ENCODE peak calls at places on chromosomes 7 and 10, in eight cellular contexts. One of them, this sample, is unnamed.

GRCh38 chr10:125084191-125085186 is 75.9 kb downstream of the CTBP2 start:
- DNase-seq in stimulated activated naive B cell treated with anti-CD40 and anti-IgM and Interleukin-4, amounts not matched to agents 10 μg/mL and 1 μg/mL and 100 μg/mL, for 72 hours: no peak
- DNase-seq in prostate gland: no peak
- DNase-seq in CD4-positive, alpha-beta memory T cell: no peak
- DNase-seq in psoas muscle: peak; percentile 84
- DNase-seq in HTR-8/SVneo: peak; percentile 78
- DNase-seq in T-helper 9 cell: no peak
- DNase-seq in NCI-H1092 treated with DMSO at 0.1 percent for 48 hours: peak; percentile 79
- DNase-seq in this sample: peak; percentile 88

GRCh38 chr7:12596225-12596790 is 25.8 kb downstream of the SCIN start:
- DNase-seq in stimulated activated naive B cell treated with anti-CD40 and anti-IgM and Interleukin-4, amounts not matched to agents 10 μg/mL and 1 μg/mL and 100 μg/mL, for 72 hours: no peak
- DNase-seq in prostate gland: no peak
- DNase-seq in CD4-positive, alpha-beta memory T cell: no peak
- DNase-seq in psoas muscle: no peak
- DNase-seq in HTR-8/SVneo: no peak
- DNase-seq in T-helper 9 cell: no peak
- DNase-seq in NCI-H1092 treated with DMSO at 0.1 percent for 48 hours: no peak
- DNase-seq in this sample: no peak

GRCh38 chr10:105269011-105269410 is 627.9 kb downstream of the SORCS3 start:
- DNase-seq in stimulated activated naive B cell treated with anti-CD40 and anti-IgM and Interleukin-4, amounts not matched to agents 10 μg/mL and 1 μg/mL and 100 μg/mL, for 72 hours: no peak
- DNase-seq in prostate gland: no peak
- DNase-seq in CD4-positive, alpha-beta memory T cell: no peak
- DNase-seq in psoas muscle: no peak
- DNase-seq in HTR-8/SVneo: no peak
- DNase-seq in T-helper 9 cell: no peak
- DNase-seq in NCI-H1092 treated with DMSO at 0.1 percent for 48 hours: no peak
- DNase-seq in this sample: no peak

GRCh38 chr10:92787557-92788152 is 60.7 kb upstream of the EXOC6 start:
- DNase-seq in stimulated activated naive B cell treated with anti-CD40 and anti-IgM and Interleukin-4, amounts not matched to agents 10 μg/mL and 1 μg/mL and 100 μg/mL, for 72 hours: no peak
- DNase-seq in prostate gland: no peak
- DNase-seq in CD4-positive, alpha-beta memory T cell: no peak
- DNase-seq in psoas muscle: no peak
- DNase-seq in HTR-8/SVneo: no peak
- DNase-seq in T-helper 9 cell: no peak
- DNase-seq in NCI-H1092 treated with DMSO at 0.1 percent for 48 hours: no peak
- DNase-seq in this sample: no peak

GRCh38 chr7:149734514-149735075 is 38.8 kb downstream of the ZNF467 start:
- DNase-seq in stimulated activated naive B cell treated with anti-CD40 and anti-IgM and Interleukin-4, amounts not matched to agents 10 μg/mL and 1 μg/mL and 100 μg/mL, for 72 hours: no peak
- DNase-seq in prostate gland: no peak
- DNase-seq in CD4-positive, alpha-beta memory T cell: no peak
- DNase-seq in psoas muscle: no peak
- DNase-seq in HTR-8/SVneo: no peak
- DNase-seq in T-helper 9 cell: no peak
- DNase-seq in NCI-H1092 treated with DMSO at 0.1 percent for 48 hours: no peak
- DNase-seq in this sample: no peak

GRCh38 chr7:142463401-142463850 is 205.6 kb upstream of the PRSS58 start:
- DNase-seq in stimulated activated naive B cell treated with anti-CD40 and anti-IgM and Interleukin-4, amounts not matched to agents 10 μg/mL and 1 μg/mL and 100 μg/mL, for 72 hours: no peak
- DNase-seq in prostate gland: no peak
- DNase-seq in CD4-positive, alpha-beta memory T cell: peak; percentile 21
- DNase-seq in psoas muscle: no peak
- DNase-seq in HTR-8/SVneo: no peak
- DNase-seq in T-helper 9 cell: no peak
- DNase-seq in NCI-H1092 treated with DMSO at 0.1 percent for 48 hours: no peak
- DNase-seq in this sample: no peak

GRCh38 chr10:71663311-71663710 is 56.3 kb downstream of the C10orf105 start:
- DNase-seq in stimulated activated naive B cell treated with anti-CD40 and anti-IgM and Interleukin-4, amounts not matched to agents 10 μg/mL and 1 μg/mL and 100 μg/mL, for 72 hours: no peak
- DNase-seq in prostate gland: no peak
- DNase-seq in CD4-positive, alpha-beta memory T cell: no peak
- DNase-seq in psoas muscle: no peak
- DNase-seq in HTR-8/SVneo: no peak
- DNase-seq in T-helper 9 cell: no peak
- DNase-seq in NCI-H1092 treated with DMSO at 0.1 percent for 48 hours: no peak
- DNase-seq in this sample: no peak

GRCh38 chr7:66301249-66301648 is 96.1 kb downstream of the TPST1 start:
- DNase-seq in stimulated activated naive B cell treated with anti-CD40 and anti-IgM and Interleukin-4, amounts not matched to agents 10 μg/mL and 1 μg/mL and 100 μg/mL, for 72 hours: no peak
- DNase-seq in prostate gland: no peak
- DNase-seq in CD4-positive, alpha-beta memory T cell: no peak
- DNase-seq in psoas muscle: no peak
- DNase-seq in HTR-8/SVneo: no peak
- DNase-seq in T-helper 9 cell: no peak
- DNase-seq in NCI-H1092 treated with DMSO at 0.1 percent for 48 hours: no peak
- DNase-seq in this sample: no peak

GRCh38 chr7:2594599-2594998 is 35.8 kb downstream of the IQCE start:
- DNase-seq in stimulated activated naive B cell treated with anti-CD40 and anti-IgM and Interleukin-4, amounts not matched to agents 10 μg/mL and 1 μg/mL and 100 μg/mL, for 72 hours: no peak
- DNase-seq in prostate gland: no peak
- DNase-seq in CD4-positive, alpha-beta memory T cell: no peak
- DNase-seq in psoas muscle: no peak
- DNase-seq in HTR-8/SVneo: no peak
- DNase-seq in T-helper 9 cell: no peak
- DNase-seq in NCI-H1092 treated with DMSO at 0.1 percent for 48 hours: no peak
- DNase-seq in this sample: no peak

GRCh38 chr10:123606006-123606405 is 60.1 kb upstream of the GPR26 start:
- DNase-seq in stimulated activated naive B cell treated with anti-CD40 and anti-IgM and Interleukin-4, amounts not matched to agents 10 μg/mL and 1 μg/mL and 100 μg/mL, for 72 hours: no peak
- DNase-seq in prostate gland: no peak
- DNase-seq in CD4-positive, alpha-beta memory T cell: no peak
- DNase-seq in psoas muscle: no peak
- DNase-seq in HTR-8/SVneo: no peak
- DNase-seq in T-helper 9 cell: no peak
- DNase-seq in NCI-H1092 treated with DMSO at 0.1 percent for 48 hours: no peak
- DNase-seq in this sample: no peak

GRCh38 chr7:20323587-20323986 is 7.1 kb upstream of the ITGB8 start:
- DNase-seq in stimulated activated naive B cell treated with anti-CD40 and anti-IgM and Interleukin-4, amounts not matched to agents 10 μg/mL and 1 μg/mL and 100 μg/mL, for 72 hours: no peak
- DNase-seq in prostate gland: no peak
- DNase-seq in CD4-positive, alpha-beta memory T cell: no peak
- DNase-seq in psoas muscle: no peak
- DNase-seq in HTR-8/SVneo: no peak
- DNase-seq in T-helper 9 cell: no peak
- DNase-seq in NCI-H1092 treated with DMSO at 0.1 percent for 48 hours: no peak
- DNase-seq in this sample: no peak

GRCh38 chr7:73892003-73892975 is 31.3 kb downstream of the TMEM270 start:
- DNase-seq in stimulated activated naive B cell treated with anti-CD40 and anti-IgM and Interleukin-4, amounts not matched to agents 10 μg/mL and 1 μg/mL and 100 μg/mL, for 72 hours: no peak
- DNase-seq in prostate gland: peak; percentile 33
- DNase-seq in CD4-positive, alpha-beta memory T cell: no peak
- DNase-seq in psoas muscle: peak; percentile 78
- DNase-seq in HTR-8/SVneo: no peak
- DNase-seq in T-helper 9 cell: no peak
- DNase-seq in NCI-H1092 treated with DMSO at 0.1 percent for 48 hours: peak; percentile 30
- DNase-seq in this sample: no peak

GRCh38 chr7:90717286-90718060 is 121.4 kb downstream of the CDK14 start:
- DNase-seq in stimulated activated naive B cell treated with anti-CD40 and anti-IgM and Interleukin-4, amounts not matched to agents 10 μg/mL and 1 μg/mL and 100 μg/mL, for 72 hours: no peak
- DNase-seq in prostate gland: peak; percentile 50
- DNase-seq in CD4-positive, alpha-beta memory T cell: no peak
- DNase-seq in psoas muscle: no peak
- DNase-seq in HTR-8/SVneo: no peak
- DNase-seq in T-helper 9 cell: no peak
- DNase-seq in NCI-H1092 treated with DMSO at 0.1 percent for 48 hours: no peak
- DNase-seq in this sample: no peak

GRCh38 chr7:47291461-47292051 is 290.4 kb downstream of the TNS3 start:
- DNase-seq in stimulated activated naive B cell treated with anti-CD40 and anti-IgM and Interleukin-4, amounts not matched to agents 10 μg/mL and 1 μg/mL and 100 μg/mL, for 72 hours: peak; percentile 8
- DNase-seq in prostate gland: no peak
- DNase-seq in CD4-positive, alpha-beta memory T cell: no peak
- DNase-seq in psoas muscle: no peak
- DNase-seq in HTR-8/SVneo: peak; percentile 76
- DNase-seq in T-helper 9 cell: no peak
- DNase-seq in NCI-H1092 treated with DMSO at 0.1 percent for 48 hours: no peak
- DNase-seq in this sample: peak; percentile 77

GRCh38 chr7:464712-465461 is 54.8 kb downstream of the PDGFA start:
- DNase-seq in stimulated activated naive B cell treated with anti-CD40 and anti-IgM and Interleukin-4, amounts not matched to agents 10 μg/mL and 1 μg/mL and 100 μg/mL, for 72 hours: no peak
- DNase-seq in prostate gland: no peak
- DNase-seq in CD4-positive, alpha-beta memory T cell: no peak
- DNase-seq in psoas muscle: peak; percentile 58
- DNase-seq in HTR-8/SVneo: no peak
- DNase-seq in T-helper 9 cell: no peak
- DNase-seq in NCI-H1092 treated with DMSO at 0.1 percent for 48 hours: no peak
- DNase-seq in this sample: peak; percentile 9

GRCh38 chr7:8176370-8177081 is 85.4 kb downstream of the ICA1 start:
- DNase-seq in stimulated activated naive B cell treated with anti-CD40 and anti-IgM and Interleukin-4, amounts not matched to agents 10 μg/mL and 1 μg/mL and 100 μg/mL, for 72 hours: peak; percentile 57
- DNase-seq in prostate gland: no peak
- DNase-seq in CD4-positive, alpha-beta memory T cell: peak; percentile 64
- DNase-seq in psoas muscle: no peak
- DNase-seq in HTR-8/SVneo: no peak
- DNase-seq in T-helper 9 cell: peak; percentile 32
- DNase-seq in NCI-H1092 treated with DMSO at 0.1 percent for 48 hours: peak; percentile 59
- DNase-seq in this sample: no peak

GRCh38 chr7:94382155-94382554 is 12.5 kb upstream of the COL1A2 start:
- DNase-seq in stimulated activated naive B cell treated with anti-CD40 and anti-IgM and Interleukin-4, amounts not matched to agents 10 μg/mL and 1 μg/mL and 100 μg/mL, for 72 hours: no peak
- DNase-seq in prostate gland: no peak
- DNase-seq in CD4-positive, alpha-beta memory T cell: no peak
- DNase-seq in psoas muscle: no peak
- DNase-seq in HTR-8/SVneo: no peak
- DNase-seq in T-helper 9 cell: no peak
- DNase-seq in NCI-H1092 treated with DMSO at 0.1 percent for 48 hours: no peak
- DNase-seq in this sample: no peak

GRCh38 chr10:63819753-63820347 is 298.6 kb downstream of the REEP3 start:
- DNase-seq in stimulated activated naive B cell treated with anti-CD40 and anti-IgM and Interleukin-4, amounts not matched to agents 10 μg/mL and 1 μg/mL and 100 μg/mL, for 72 hours: no peak
- DNase-seq in prostate gland: peak; percentile 50
- DNase-seq in CD4-positive, alpha-beta memory T cell: no peak
- DNase-seq in psoas muscle: peak; percentile 75
- DNase-seq in HTR-8/SVneo: peak; percentile 26
- DNase-seq in T-helper 9 cell: no peak
- DNase-seq in NCI-H1092 treated with DMSO at 0.1 percent for 48 hours: peak; percentile 7
- DNase-seq in this sample: peak; percentile 23

GRCh38 chr10:77104459-77104980 is 533.1 kb downstream of the KCNMA1 start:
- DNase-seq in stimulated activated naive B cell treated with anti-CD40 and anti-IgM and Interleukin-4, amounts not matched to agents 10 μg/mL and 1 μg/mL and 100 μg/mL, for 72 hours: no peak
- DNase-seq in prostate gland: no peak
- DNase-seq in CD4-positive, alpha-beta memory T cell: no peak
- DNase-seq in psoas muscle: peak; percentile 89
- DNase-seq in HTR-8/SVneo: peak; percentile 41
- DNase-seq in T-helper 9 cell: no peak
- DNase-seq in NCI-H1092 treated with DMSO at 0.1 percent for 48 hours: no peak
- DNase-seq in this sample: peak; percentile 83

GRCh38 chr7:26958834-26959233 is 94.4 kb upstream of the SKAP2 start:
- DNase-seq in stimulated activated naive B cell treated with anti-CD40 and anti-IgM and Interleukin-4, amounts not matched to agents 10 μg/mL and 1 μg/mL and 100 μg/mL, for 72 hours: no peak
- DNase-seq in prostate gland: no peak
- DNase-seq in CD4-positive, alpha-beta memory T cell: no peak
- DNase-seq in psoas muscle: no peak
- DNase-seq in HTR-8/SVneo: peak; percentile 30
- DNase-seq in T-helper 9 cell: no peak
- DNase-seq in NCI-H1092 treated with DMSO at 0.1 percent for 48 hours: no peak
- DNase-seq in this sample: no peak

GRCh38 chr7:22219739-22220493 is 137.0 kb downstream of the RAPGEF5 start:
- DNase-seq in stimulated activated naive B cell treated with anti-CD40 and anti-IgM and Interleukin-4, amounts not matched to agents 10 μg/mL and 1 μg/mL and 100 μg/mL, for 72 hours: no peak
- DNase-seq in prostate gland: no peak
- DNase-seq in CD4-positive, alpha-beta memory T cell: no peak
- DNase-seq in psoas muscle: no peak
- DNase-seq in HTR-8/SVneo: no peak
- DNase-seq in T-helper 9 cell: no peak
- DNase-seq in NCI-H1092 treated with DMSO at 0.1 percent for 48 hours: no peak
- DNase-seq in this sample: no peak

GRCh38 chr10:116184448-116184794 is 88.6 kb downstream of the GFRA1 start:
- DNase-seq in stimulated activated naive B cell treated with anti-CD40 and anti-IgM and Interleukin-4, amounts not matched to agents 10 μg/mL and 1 μg/mL and 100 μg/mL, for 72 hours: no peak
- DNase-seq in prostate gland: no peak
- DNase-seq in CD4-positive, alpha-beta memory T cell: no peak
- DNase-seq in psoas muscle: no peak
- DNase-seq in HTR-8/SVneo: no peak
- DNase-seq in T-helper 9 cell: no peak
- DNase-seq in NCI-H1092 treated with DMSO at 0.1 percent for 48 hours: no peak
- DNase-seq in this sample: no peak

GRCh38 chr7:93228302-93228701 is 2.0 kb upstream of the HEPACAM2 start:
- DNase-seq in stimulated activated naive B cell treated with anti-CD40 and anti-IgM and Interleukin-4, amounts not matched to agents 10 μg/mL and 1 μg/mL and 100 μg/mL, for 72 hours: no peak
- DNase-seq in prostate gland: peak; percentile 40
- DNase-seq in CD4-positive, alpha-beta memory T cell: peak; percentile 72
- DNase-seq in psoas muscle: no peak
- DNase-seq in HTR-8/SVneo: peak; percentile 17
- DNase-seq in T-helper 9 cell: no peak
- DNase-seq in NCI-H1092 treated with DMSO at 0.1 percent for 48 hours: peak; percentile 90
- DNase-seq in this sample: no peak

GRCh38 chr10:118564652-118565051 is 30.8 kb downstream of the PRLHR start:
- DNase-seq in stimulated activated naive B cell treated with anti-CD40 and anti-IgM and Interleukin-4, amounts not matched to agents 10 μg/mL and 1 μg/mL and 100 μg/mL, for 72 hours: no peak
- DNase-seq in prostate gland: no peak
- DNase-seq in CD4-positive, alpha-beta memory T cell: no peak
- DNase-seq in psoas muscle: no peak
- DNase-seq in HTR-8/SVneo: peak; percentile 17
- DNase-seq in T-helper 9 cell: no peak
- DNase-seq in NCI-H1092 treated with DMSO at 0.1 percent for 48 hours: peak; percentile 1
- DNase-seq in this sample: no peak

GRCh38 chr10:128875955-128876354 is 591.1 kb upstream of the MGMT start:
- DNase-seq in stimulated activated naive B cell treated with anti-CD40 and anti-IgM and Interleukin-4, amounts not matched to agents 10 μg/mL and 1 μg/mL and 100 μg/mL, for 72 hours: no peak
- DNase-seq in prostate gland: no peak
- DNase-seq in CD4-positive, alpha-beta memory T cell: no peak
- DNase-seq in psoas muscle: peak; percentile 64
- DNase-seq in HTR-8/SVneo: no peak
- DNase-seq in T-helper 9 cell: no peak
- DNase-seq in NCI-H1092 treated with DMSO at 0.1 percent for 48 hours: no peak
- DNase-seq in this sample: peak; percentile 40

GRCh38 chr7:151060113-151060415 is 675 bp downstream of the SLC4A2 start:
- DNase-seq in stimulated activated naive B cell treated with anti-CD40 and anti-IgM and Interleukin-4, amounts not matched to agents 10 μg/mL and 1 μg/mL and 100 μg/mL, for 72 hours: no peak
- DNase-seq in prostate gland: no peak
- DNase-seq in CD4-positive, alpha-beta memory T cell: no peak
- DNase-seq in psoas muscle: no peak
- DNase-seq in HTR-8/SVneo: no peak
- DNase-seq in T-helper 9 cell: no peak
- DNase-seq in NCI-H1092 treated with DMSO at 0.1 percent for 48 hours: no peak
- DNase-seq in this sample: no peak

GRCh38 chr10:51706225-51706624 is 6.8 kb upstream of the CSTF2T start:
- DNase-seq in stimulated activated naive B cell treated with anti-CD40 and anti-IgM and Interleukin-4, amounts not matched to agents 10 μg/mL and 1 μg/mL and 100 μg/mL, for 72 hours: no peak
- DNase-seq in prostate gland: no peak
- DNase-seq in CD4-positive, alpha-beta memory T cell: no peak
- DNase-seq in psoas muscle: peak; percentile 68
- DNase-seq in HTR-8/SVneo: no peak
- DNase-seq in T-helper 9 cell: no peak
- DNase-seq in NCI-H1092 treated with DMSO at 0.1 percent for 48 hours: no peak
- DNase-seq in this sample: peak; percentile 48

GRCh38 chr7:22979861-22980260 is 34.1 kb downstream of the HYCC1 start:
- DNase-seq in stimulated activated naive B cell treated with anti-CD40 and anti-IgM and Interleukin-4, amounts not matched to agents 10 μg/mL and 1 μg/mL and 100 μg/mL, for 72 hours: no peak
- DNase-seq in prostate gland: no peak
- DNase-seq in CD4-positive, alpha-beta memory T cell: no peak
- DNase-seq in psoas muscle: no peak
- DNase-seq in HTR-8/SVneo: no peak
- DNase-seq in T-helper 9 cell: no peak
- DNase-seq in NCI-H1092 treated with DMSO at 0.1 percent for 48 hours: no peak
- DNase-seq in this sample: no peak

GRCh38 chr7:28768577-28769147 is 189.5 kb downstream of the TRIL start:
- DNase-seq in stimulated activated naive B cell treated with anti-CD40 and anti-IgM and Interleukin-4, amounts not matched to agents 10 μg/mL and 1 μg/mL and 100 μg/mL, for 72 hours: no peak
- DNase-seq in prostate gland: no peak
- DNase-seq in CD4-positive, alpha-beta memory T cell: no peak
- DNase-seq in psoas muscle: no peak
- DNase-seq in HTR-8/SVneo: no peak
- DNase-seq in T-helper 9 cell: no peak
- DNase-seq in NCI-H1092 treated with DMSO at 0.1 percent for 48 hours: peak; percentile 11
- DNase-seq in this sample: no peak

This sample was measured in gastrocnemius medialis.